ENCODE peak calls at places on chromosomes 11 and 22, in eight cellular contexts. Z is bronchial epithelial cell, C is GM23338, X is tibial nerve, N is uterus, B is cardiac muscle cell, O is fibroblast of pulmonary artery, W is OCI-LY7. Q is an unnamed sample.
A peak's percentile ranks its signal among the peaks of the same experiment; 100 is the strongest.

GRCh38 chr11:70712471-70712870 is 314.1 kb downstream of the CTTN start:
- DNase-seq in W (no peak), X (no peak), B (no peak), Z (no peak), O (no peak), C (peak; percentile 58), N (no peak), Q (no peak)

GRCh38 chr11:34345991-34346480 is 11.8 kb downstream of the ABTB2 start:
- DNase-seq in O (peak; percentile 45), B (peak; percentile 43), W (no peak), N (peak; percentile 47), Z (no peak), X (no peak), C (no peak), Q (no peak)

GRCh38 chr22:26393929-26394328 is 35.1 kb upstream of the ASPHD2 start:
- DNase-seq in C (peak; percentile 54), B (no peak), Z (no peak), X (no peak), O (no peak), W (no peak), N (no peak), Q (no peak)

GRCh38 chr11:65709661-65710060 is 2.4 kb upstream of the KAT5 start:
- DNase-seq in W (no peak), B (no peak), X (no peak), Z (no peak), N (no peak), C (no peak), O (peak; percentile 36), Q (no peak)

GRCh38 chr11:3085052-3085451 is 27.8 kb upstream of the CARS1 start:
- DNase-seq in C (no peak), X (no peak), W (no peak), N (no peak), B (no peak), O (no peak), Z (no peak), Q (no peak)

GRCh38 chr11:82183346-82183745 is 550.3 kb downstream of the FAM181B start:
- DNase-seq in W (no peak), C (no peak), N (no peak), Z (no peak), O (no peak), B (no peak), X (no peak), Q (no peak)

GRCh38 chr11:19934828-19935259 is 222.2 kb downstream of the NAV2 start:
- DNase-seq in C (no peak), Z (peak; percentile 35), B (no peak), O (peak; percentile 41), X (peak; percentile 17), W (no peak), N (no peak), Q (no peak)

GRCh38 chr11:32840587-32840986 is 10.9 kb downstream of the PRRG4 start:
- DNase-seq in W (no peak), Z (no peak), B (no peak), X (no peak), O (no peak), N (no peak), C (no peak), Q (no peak)

GRCh38 chr11:93659216-93659615 is 2.3 kb upstream of the CEP295 start:
- DNase-seq in Z (no peak), N (no peak), O (no peak), X (no peak), C (no peak), B (no peak), W (no peak), Q (no peak)

GRCh38 chr11:60858236-60858635 is 2.5 kb upstream of the PTGDR2 start:
- DNase-seq in B (no peak), C (no peak), W (no peak), O (no peak), N (no peak), X (no peak), Z (no peak), Q (no peak)

GRCh38 chr11:3796346-3796745 is 1.0 kb downstream of the NUP98 start:
- DNase-seq in C (peak; percentile 5), W (peak; percentile 14), O (no peak), B (no peak), Z (no peak), X (no peak), N (no peak), Q (no peak)

GRCh38 chr11:32094931-32095330 is 4.1 kb downstream of the RCN1 start:
- DNase-seq in O (peak; percentile 49), B (no peak), N (no peak), Z (no peak), X (no peak), W (no peak), C (no peak), Q (no peak)

GRCh38 chr11:65546217-65546958 is 11.8 kb downstream of the LTBP3 start:
- DNase-seq in N (peak; percentile 72), C (peak; percentile 95), Z (peak; percentile 62), B (peak; percentile 91), W (peak; percentile 95), X (peak; percentile 71), O (no peak), Q (no peak)

GRCh38 chr11:64536396-64536935 is 54.6 kb upstream of the SLC22A12 start:
- DNase-seq in Z (no peak), C (no peak), N (no peak), O (peak; percentile 6), X (no peak), W (no peak), B (no peak), Q (peak; percentile 7)

GRCh38 chr22:46996595-46997310 is 234.3 kb downstream of the TBC1D22A start:
- DNase-seq in O (no peak), C (no peak), X (no peak), Z (peak; percentile 10), B (no peak), N (no peak), W (no peak), Q (no peak)
- TF ChIP-seq CTCF in O (no peak), C (peak; percentile 52), X (no peak), Z (peak; percentile 38), B (no peak), N (no peak), W (peak; percentile 36), Q (peak; percentile 10)

DNA sequence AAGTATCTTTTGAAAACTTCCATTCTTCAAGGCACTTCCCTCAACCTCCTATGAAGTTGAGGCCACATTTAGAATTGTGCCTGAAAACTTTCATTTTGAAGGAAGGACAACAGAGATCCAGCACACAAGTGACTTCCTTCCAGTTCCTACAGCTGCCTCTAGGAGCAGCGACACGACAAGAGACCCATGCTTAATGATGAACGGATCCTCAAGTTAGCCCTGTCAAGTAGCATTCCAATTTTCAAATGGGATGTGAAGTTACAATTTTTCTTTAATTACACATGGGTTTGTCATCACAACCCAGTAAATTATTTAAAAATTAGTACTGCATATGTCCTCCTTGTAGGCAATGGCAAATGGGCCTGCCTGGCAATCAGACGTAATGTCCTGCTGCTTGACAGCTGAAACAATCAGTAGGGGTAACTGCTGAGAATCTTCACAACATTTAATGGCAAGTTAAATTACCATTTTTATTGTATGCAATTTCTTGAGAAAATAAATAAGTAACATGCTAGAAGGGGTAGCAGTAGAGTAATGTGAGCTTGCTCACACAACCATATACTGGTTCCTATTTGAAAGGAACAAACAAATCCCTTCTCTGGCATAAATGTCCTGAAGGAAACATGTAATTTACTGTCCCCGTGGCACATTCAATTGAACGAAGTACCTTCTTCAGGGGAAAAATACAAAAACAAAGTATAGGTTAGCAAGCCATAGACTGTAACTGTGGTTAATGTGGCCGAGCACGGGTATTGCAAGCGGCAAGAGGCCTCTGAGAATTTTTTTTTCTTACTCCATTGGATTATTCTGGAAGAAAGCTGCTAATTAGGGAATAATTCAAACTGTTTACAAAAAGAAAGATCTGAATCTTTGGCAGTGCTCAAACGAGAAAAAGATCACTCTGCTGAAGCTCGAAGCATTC is 288.3 kb downstream of the CADM1 start:
- DNase-seq in O (no peak), N (no peak), C (peak; percentile 75), Z (peak; percentile 8), B (no peak), W (peak; percentile 41), X (no peak), Q (no peak)
- TF ChIP-seq CTCF in O (no peak), N (no peak), C (peak; percentile 56), Z (peak; percentile 36), B (no peak), W (peak; percentile 74), X (no peak), Q (peak; percentile 27)

GRCh38 chr11:104120493-104121200 is 43.3 kb downstream of the PDGFD start:
- DNase-seq in W (peak; percentile 2), O (no peak), B (no peak), C (no peak), N (no peak), Z (no peak), X (no peak), Q (no peak)
- TF ChIP-seq CTCF in W (no peak), O (no peak), B (no peak), C (no peak), N (no peak), Z (no peak), X (no peak), Q (no peak)

DNA sequence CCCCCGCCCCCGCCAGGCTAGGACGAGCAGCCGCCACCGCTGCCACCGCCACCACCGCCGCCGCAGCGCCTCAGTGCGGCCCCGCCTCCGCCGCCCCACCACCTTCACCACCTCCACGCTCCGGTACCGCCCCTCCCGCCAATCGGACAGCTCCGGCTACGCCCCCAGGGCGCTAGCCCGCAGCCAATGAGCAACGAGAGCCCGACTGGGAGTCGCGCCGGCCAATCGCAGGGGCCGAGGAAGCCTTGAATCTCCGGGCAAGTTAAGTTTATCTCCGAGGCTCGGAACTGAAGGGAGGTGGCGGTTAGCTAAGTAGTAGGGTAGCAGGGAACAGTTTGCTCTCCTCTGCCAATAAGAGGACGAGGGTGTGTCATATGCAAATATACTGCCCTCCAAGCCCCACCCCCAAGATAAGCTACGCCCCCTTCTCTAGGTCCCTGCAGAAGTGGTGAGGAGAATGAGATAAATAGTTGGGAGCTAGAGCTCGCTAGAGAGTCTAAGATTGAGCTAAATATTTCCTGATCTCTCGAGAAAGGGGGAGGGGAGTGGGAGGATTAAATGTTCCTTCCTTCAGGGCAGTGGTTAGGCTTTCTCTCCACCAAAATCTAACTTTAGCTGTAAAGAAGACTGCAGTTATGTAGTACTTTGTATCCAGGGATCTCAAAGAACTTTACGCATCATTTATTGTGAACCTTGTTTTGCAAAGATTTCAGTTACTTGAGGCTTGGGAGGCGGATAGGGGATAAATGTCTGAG is at the start of gene SESN3:
- DNase-seq in O (peak; percentile 99), W (peak; percentile 99), B (peak; percentile 99), N (peak; percentile 98), X (peak; percentile 97), C (peak; percentile 99), Z (peak; percentile 99), Q (peak; percentile 92)
- TF ChIP-seq CTCF in O (peak; percentile 4), W (peak; percentile 51), B (peak; percentile 15), N (peak; percentile 41), X (peak; percentile 11), C (peak; percentile 16), Z (peak; percentile 17), Q (no peak)

DNA sequence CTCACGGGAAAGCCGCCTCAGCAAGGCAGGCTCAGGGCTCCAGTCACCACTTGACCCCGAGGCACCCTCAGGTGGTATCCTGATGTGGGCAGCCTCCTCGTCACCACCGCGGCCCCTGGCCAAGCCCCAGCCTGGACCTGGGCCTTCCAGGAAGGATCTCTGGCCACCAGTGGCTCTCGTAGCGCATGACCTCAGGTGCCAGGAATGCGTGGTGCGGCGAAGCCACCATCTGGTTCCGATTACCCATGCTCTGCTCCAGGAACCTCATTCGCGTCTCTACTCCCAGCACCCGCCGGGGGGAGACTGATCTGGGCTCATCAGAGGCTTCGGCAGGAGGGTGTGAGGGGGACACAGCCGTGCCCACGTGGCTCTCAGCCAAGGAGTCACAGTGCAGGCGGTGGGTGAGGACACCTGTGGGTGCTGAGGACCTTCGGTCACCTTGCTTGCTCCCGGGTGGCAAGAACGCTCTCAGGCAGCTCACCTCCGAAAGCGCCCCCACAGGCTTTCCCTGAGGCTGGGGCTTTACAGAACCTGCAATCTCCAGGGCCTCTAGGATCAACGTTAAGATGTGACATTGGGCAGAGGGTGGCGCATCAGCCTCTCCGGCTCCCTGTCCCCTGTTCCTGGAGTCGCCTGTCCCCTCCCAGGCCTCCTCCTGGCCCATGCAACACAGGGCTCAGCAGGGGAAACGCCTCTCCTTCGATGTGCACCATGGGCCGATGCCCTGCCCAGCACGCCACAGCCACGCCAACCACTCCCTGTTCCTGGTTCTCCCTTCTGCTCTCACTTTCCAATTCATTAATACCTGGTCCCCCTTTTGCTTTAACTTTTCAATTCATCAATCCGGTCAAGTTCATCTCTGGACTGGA is 39.0 kb downstream of the TBX1 start:
- DNase-seq in W (no peak), O (peak; percentile 72), N (peak; percentile 90), B (no peak), Z (no peak), C (peak; percentile 40), X (peak; percentile 80), Q (peak; percentile 92)
- TF ChIP-seq CTCF in W (no peak), O (no peak), N (no peak), B (peak; percentile 30), Z (no peak), C (no peak), X (no peak), Q (peak; percentile 36)